ENCODE peak calls at places on chromosome 14, in five cellular contexts. One of them, this sample, is unnamed.
A peak's percentile ranks its signal among the peaks of the same experiment; 100 is the strongest.

GRCh38 chr14:90805662-90806548 is 10.3 kb downstream of the TTC7B start:
- DNase-seq in T follicular helper cell: no peak
- DNase-seq in Calu3: no peak
- DNase-seq in AG04450: no peak
- DNase-seq in AG08396: no peak
- DNase-seq in this sample: no peak

GRCh38 chr14:103576371-103577024 is 13.7 kb downstream of the COA8 start:
- DNase-seq in AG08396: peak; percentile 93
- DNase-seq in T follicular helper cell: no peak
- DNase-seq in Calu3: peak; percentile 87
- DNase-seq in AG04450: no peak
- DNase-seq in this sample: peak; percentile 75

GRCh38 chr14:55580401-55581010 is 499 bp downstream of the KTN1 start:
- DNase-seq in AG08396: peak; percentile 63
- DNase-seq in Calu3: peak; percentile 40
- DNase-seq in AG04450: no peak
- DNase-seq in T follicular helper cell: peak; percentile 41
- DNase-seq in this sample: no peak

GRCh38 chr14:36519431-36520321 is at the start of gene NKX2-1:
- DNase-seq in AG08396: peak; percentile 40
- DNase-seq in AG04450: no peak
- DNase-seq in Calu3: peak; percentile 33
- DNase-seq in T follicular helper cell: no peak
- DNase-seq in this sample: no peak

GRCh38 chr14:103144085-103144484 is 20.8 kb downstream of the TNFAIP2 start:
- DNase-seq in Calu3: no peak
- DNase-seq in T follicular helper cell: no peak
- DNase-seq in AG04450: peak; percentile 10
- DNase-seq in AG08396: no peak
- DNase-seq in this sample: peak; percentile 77

GRCh38 chr14:89137514-89138163 is 279.4 kb downstream of the FOXN3 start:
- DNase-seq in AG08396: peak; percentile 92
- DNase-seq in Calu3: peak; percentile 92
- DNase-seq in T follicular helper cell: no peak
- DNase-seq in AG04450: peak; percentile 71
- DNase-seq in this sample: no peak

GRCh38 chr14:105581551-105582341 is 55.4 kb downstream of the TMEM121 start:
- DNase-seq in T follicular helper cell: no peak
- DNase-seq in AG08396: no peak
- DNase-seq in AG04450: no peak
- DNase-seq in Calu3: no peak
- DNase-seq in this sample: no peak

GRCh38 chr14:23008836-23009235 is 1.1 kb downstream of the C14orf93 start:
- DNase-seq in AG08396: no peak
- DNase-seq in Calu3: no peak
- DNase-seq in T follicular helper cell: no peak
- DNase-seq in AG04450: no peak
- DNase-seq in this sample: no peak

GRCh38 chr14:100902792-100903191 is 730 bp downstream of the RTL1 start:
- DNase-seq in AG08396: peak; percentile 3
- DNase-seq in Calu3: no peak
- DNase-seq in T follicular helper cell: no peak
- DNase-seq in AG04450: no peak
- DNase-seq in this sample: no peak

GRCh38 chr14:71452535-71452934 is 479.7 kb upstream of the RGS6 start:
- DNase-seq in AG08396: no peak
- DNase-seq in Calu3: no peak
- DNase-seq in T follicular helper cell: no peak
- DNase-seq in AG04450: no peak
- DNase-seq in this sample: no peak

GRCh38 chr14:45698462-45699134 is 445.6 kb upstream of the MIS18BP1 start:
- DNase-seq in AG04450: no peak
- DNase-seq in Calu3: peak; percentile 16
- DNase-seq in AG08396: no peak
- DNase-seq in T follicular helper cell: no peak
- DNase-seq in this sample: no peak

GRCh38 chr14:98510392-98510791 is 761.6 kb downstream of the BCL11B start:
- DNase-seq in AG04450: no peak
- DNase-seq in T follicular helper cell: no peak
- DNase-seq in AG08396: no peak
- DNase-seq in Calu3: no peak
- DNase-seq in this sample: no peak

GRCh38 chr14:92463141-92463540 is 50.4 kb upstream of the RIN3 start:
- DNase-seq in AG04450: no peak
- DNase-seq in AG08396: no peak
- DNase-seq in T follicular helper cell: no peak
- DNase-seq in Calu3: no peak
- DNase-seq in this sample: no peak

GRCh38 chr14:64159588-64159987 is 134.6 kb downstream of the ESR2 start:
- DNase-seq in AG04450: no peak
- DNase-seq in T follicular helper cell: no peak
- DNase-seq in Calu3: no peak
- DNase-seq in AG08396: no peak
- DNase-seq in this sample: no peak

GRCh38 chr14:85421166-85421877 is 108.6 kb upstream of the FLRT2 start:
- DNase-seq in AG04450: peak; percentile 33
- DNase-seq in Calu3: no peak
- DNase-seq in T follicular helper cell: no peak
- DNase-seq in AG08396: peak; percentile 21
- DNase-seq in this sample: no peak

GRCh38 chr14:95442633-95443021 is 73.8 kb downstream of the SYNE3 start:
- DNase-seq in T follicular helper cell: peak; percentile 54
- DNase-seq in Calu3: peak; percentile 86
- DNase-seq in AG04450: peak; percentile 57
- DNase-seq in AG08396: peak; percentile 92
- DNase-seq in this sample: peak; percentile 76

GRCh38 chr14:30464481-30464880 is 94.5 kb upstream of the G2E3 start:
- DNase-seq in Calu3: no peak
- DNase-seq in AG04450: no peak
- DNase-seq in T follicular helper cell: no peak
- DNase-seq in AG08396: no peak
- DNase-seq in this sample: no peak

GRCh38 chr14:100076133-100076532 is 10.9 kb downstream of the EVL start:
- DNase-seq in Calu3: no peak
- DNase-seq in AG08396: peak; percentile 16
- DNase-seq in AG04450: no peak
- DNase-seq in T follicular helper cell: no peak
- DNase-seq in this sample: no peak

GRCh38 chr14:32426596-32427408 is 97.7 kb downstream of the AKAP6 start:
- DNase-seq in Calu3: no peak
- DNase-seq in AG08396: no peak
- DNase-seq in T follicular helper cell: no peak
- DNase-seq in AG04450: no peak
- DNase-seq in this sample: no peak

GRCh38 chr14:28987516-28987915 is 220.9 kb downstream of the FOXG1 start:
- DNase-seq in AG08396: no peak
- DNase-seq in Calu3: no peak
- DNase-seq in AG04450: no peak
- DNase-seq in T follicular helper cell: no peak
- DNase-seq in this sample: no peak

GRCh38 chr14:21985081-21985480 is 311.5 kb upstream of the OR4E1 start:
- DNase-seq in AG04450: no peak
- DNase-seq in Calu3: no peak
- DNase-seq in AG08396: no peak
- DNase-seq in T follicular helper cell: no peak
- DNase-seq in this sample: no peak

This sample was measured in NCI-H460.